ENCODE peak calls at places on chromosome 9, in ten cellular contexts. One of them, this sample, is unnamed.

GRCh38 chr9:135048758-135049284 is 38.6 kb upstream of the OLFM1 start:
- DNase-seq in endodermal cell: peak; percentile 15
- DNase-seq in GM23248: no peak
- DNase-seq in cardiac fibroblast: no peak
- DNase-seq in CD8-positive, alpha-beta T cell: no peak
- DNase-seq in astrocyte of the spinal cord: no peak
- DNase-seq in SJSA1: peak; percentile 12
- DNase-seq in mucosa of descending colon: peak; percentile 33
- DNase-seq in SK-N-SH: no peak
- DNase-seq in PC-3: no peak
- DNase-seq in this sample: no peak

GRCh38 chr9:76987594-76988200 is 31.8 kb upstream of the FOXB2 start:
- DNase-seq in GM23248: peak; percentile 65
- DNase-seq in cardiac fibroblast: peak; percentile 75
- DNase-seq in mucosa of descending colon: no peak
- DNase-seq in astrocyte of the spinal cord: peak; percentile 43
- DNase-seq in SJSA1: no peak
- DNase-seq in endodermal cell: peak; percentile 81
- DNase-seq in CD8-positive, alpha-beta T cell: no peak
- DNase-seq in SK-N-SH: no peak
- DNase-seq in PC-3: peak; percentile 69
- DNase-seq in this sample: peak; percentile 35

GRCh38 chr9:79574716-79575242 is 3.0 kb downstream of the TLE4 start:
- DNase-seq in SJSA1: no peak
- DNase-seq in SK-N-SH: no peak
- DNase-seq in GM23248: peak; percentile 65
- DNase-seq in PC-3: no peak
- DNase-seq in cardiac fibroblast: peak; percentile 42
- DNase-seq in astrocyte of the spinal cord: peak; percentile 46
- DNase-seq in CD8-positive, alpha-beta T cell: no peak
- DNase-seq in mucosa of descending colon: no peak
- DNase-seq in endodermal cell: no peak
- DNase-seq in this sample: peak; percentile 61

GRCh38 chr9:36572515-36573418 is at the start of gene MELK:
- DNase-seq in SK-N-SH: peak; percentile 99
- DNase-seq in SJSA1: peak; percentile 75
- DNase-seq in endodermal cell: peak; percentile 95
- DNase-seq in PC-3: peak; percentile 77
- DNase-seq in CD8-positive, alpha-beta T cell: peak; percentile 82
- DNase-seq in GM23248: peak; percentile 91
- DNase-seq in astrocyte of the spinal cord: peak; percentile 78
- DNase-seq in cardiac fibroblast: peak; percentile 78
- DNase-seq in mucosa of descending colon: peak; percentile 86
- DNase-seq in this sample: peak; percentile 77

GRCh38 chr9:104009853-104010252 is 84.3 kb upstream of the SMC2 start:
- DNase-seq in endodermal cell: no peak
- DNase-seq in SJSA1: no peak
- DNase-seq in PC-3: no peak
- DNase-seq in cardiac fibroblast: peak; percentile 44
- DNase-seq in astrocyte of the spinal cord: no peak
- DNase-seq in GM23248: no peak
- DNase-seq in mucosa of descending colon: no peak
- DNase-seq in CD8-positive, alpha-beta T cell: no peak
- DNase-seq in SK-N-SH: no peak
- DNase-seq in this sample: no peak

GRCh38 chr9:35436940-35437339 is 53.0 kb upstream of the RUSC2 start:
- DNase-seq in GM23248: no peak
- DNase-seq in SJSA1: no peak
- DNase-seq in CD8-positive, alpha-beta T cell: no peak
- DNase-seq in cardiac fibroblast: no peak
- DNase-seq in SK-N-SH: no peak
- DNase-seq in mucosa of descending colon: no peak
- DNase-seq in astrocyte of the spinal cord: no peak
- DNase-seq in endodermal cell: no peak
- DNase-seq in PC-3: no peak
- DNase-seq in this sample: no peak

GRCh38 chr9:17216011-17216410 is 81.2 kb downstream of the CNTLN start:
- DNase-seq in CD8-positive, alpha-beta T cell: no peak
- DNase-seq in SK-N-SH: no peak
- DNase-seq in astrocyte of the spinal cord: no peak
- DNase-seq in PC-3: peak; percentile 45
- DNase-seq in GM23248: peak; percentile 26
- DNase-seq in mucosa of descending colon: no peak
- DNase-seq in cardiac fibroblast: no peak
- DNase-seq in endodermal cell: no peak
- DNase-seq in SJSA1: no peak
- DNase-seq in this sample: peak; percentile 0

GRCh38 chr9:698276-698675 is 143.2 kb upstream of the DMRT1 start:
- DNase-seq in astrocyte of the spinal cord: peak; percentile 72
- DNase-seq in GM23248: peak; percentile 86
- DNase-seq in SK-N-SH: no peak
- DNase-seq in mucosa of descending colon: no peak
- DNase-seq in SJSA1: no peak
- DNase-seq in PC-3: peak; percentile 60
- DNase-seq in endodermal cell: no peak
- DNase-seq in cardiac fibroblast: peak; percentile 71
- DNase-seq in CD8-positive, alpha-beta T cell: no peak
- DNase-seq in this sample: peak; percentile 63

GRCh38 chr9:97956365-97956764 is 18.4 kb upstream of the HEMGN start:
- DNase-seq in SJSA1: no peak
- DNase-seq in astrocyte of the spinal cord: no peak
- DNase-seq in GM23248: no peak
- DNase-seq in CD8-positive, alpha-beta T cell: no peak
- DNase-seq in mucosa of descending colon: no peak
- DNase-seq in SK-N-SH: no peak
- DNase-seq in cardiac fibroblast: no peak
- DNase-seq in PC-3: no peak
- DNase-seq in endodermal cell: no peak
- DNase-seq in this sample: no peak

GRCh38 chr9:11349187-11349586 is 736.4 kb upstream of the PTPRD start:
- DNase-seq in CD8-positive, alpha-beta T cell: no peak
- DNase-seq in PC-3: no peak
- DNase-seq in SJSA1: no peak
- DNase-seq in endodermal cell: no peak
- DNase-seq in SK-N-SH: no peak
- DNase-seq in cardiac fibroblast: no peak
- DNase-seq in astrocyte of the spinal cord: no peak
- DNase-seq in GM23248: no peak
- DNase-seq in mucosa of descending colon: no peak
- DNase-seq in this sample: no peak

GRCh38 chr9:127796225-127796813 is 6.4 kb upstream of the FPGS start:
- DNase-seq in SK-N-SH: no peak
- DNase-seq in SJSA1: no peak
- DNase-seq in mucosa of descending colon: no peak
- DNase-seq in cardiac fibroblast: no peak
- DNase-seq in PC-3: peak; percentile 5
- DNase-seq in endodermal cell: no peak
- DNase-seq in astrocyte of the spinal cord: no peak
- DNase-seq in CD8-positive, alpha-beta T cell: no peak
- DNase-seq in GM23248: peak; percentile 52
- DNase-seq in this sample: peak; percentile 59

GRCh38 chr9:32069969-32070368 is 314.5 kb upstream of the ACO1 start:
- DNase-seq in SK-N-SH: no peak
- DNase-seq in CD8-positive, alpha-beta T cell: no peak
- DNase-seq in PC-3: no peak
- DNase-seq in endodermal cell: no peak
- DNase-seq in astrocyte of the spinal cord: no peak
- DNase-seq in SJSA1: no peak
- DNase-seq in cardiac fibroblast: no peak
- DNase-seq in mucosa of descending colon: peak; percentile 34
- DNase-seq in GM23248: no peak
- DNase-seq in this sample: no peak

GRCh38 chr9:35054871-35055644 is 17.4 kb downstream of the VCP start:
- DNase-seq in CD8-positive, alpha-beta T cell: no peak
- DNase-seq in astrocyte of the spinal cord: no peak
- DNase-seq in endodermal cell: no peak
- DNase-seq in cardiac fibroblast: no peak
- DNase-seq in SK-N-SH: no peak
- DNase-seq in GM23248: no peak
- DNase-seq in SJSA1: no peak
- DNase-seq in mucosa of descending colon: no peak
- DNase-seq in PC-3: no peak
- DNase-seq in this sample: no peak

GRCh38 chr9:109997682-109998081 is 210.3 kb downstream of the C9orf152 start:
- DNase-seq in SJSA1: no peak
- DNase-seq in SK-N-SH: no peak
- DNase-seq in mucosa of descending colon: no peak
- DNase-seq in PC-3: no peak
- DNase-seq in endodermal cell: no peak
- DNase-seq in cardiac fibroblast: no peak
- DNase-seq in CD8-positive, alpha-beta T cell: no peak
- DNase-seq in GM23248: no peak
- DNase-seq in astrocyte of the spinal cord: no peak
- DNase-seq in this sample: no peak

GRCh38 chr9:92654481-92655301 is 15.2 kb downstream of the IPPK start:
- DNase-seq in endodermal cell: no peak
- DNase-seq in mucosa of descending colon: no peak
- DNase-seq in GM23248: peak; percentile 79
- DNase-seq in PC-3: peak; percentile 22
- DNase-seq in astrocyte of the spinal cord: no peak
- DNase-seq in SJSA1: no peak
- DNase-seq in CD8-positive, alpha-beta T cell: no peak
- DNase-seq in SK-N-SH: no peak
- DNase-seq in cardiac fibroblast: no peak
- DNase-seq in this sample: no peak

GRCh38 chr9:114911167-114911821 is 19.1 kb downstream of the TNFSF8 start:
- DNase-seq in PC-3: peak; percentile 74
- DNase-seq in cardiac fibroblast: peak; percentile 70
- DNase-seq in endodermal cell: peak; percentile 64
- DNase-seq in GM23248: peak; percentile 69
- DNase-seq in mucosa of descending colon: no peak
- DNase-seq in SJSA1: no peak
- DNase-seq in CD8-positive, alpha-beta T cell: no peak
- DNase-seq in astrocyte of the spinal cord: peak; percentile 37
- DNase-seq in SK-N-SH: peak; percentile 57
- DNase-seq in this sample: peak; percentile 35

GRCh38 chr9:12972608-12973589 is 198.1 kb downstream of the LURAP1L start:
- DNase-seq in GM23248: peak; percentile 15
- DNase-seq in cardiac fibroblast: no peak
- DNase-seq in astrocyte of the spinal cord: peak; percentile 52
- DNase-seq in endodermal cell: no peak
- DNase-seq in PC-3: no peak
- DNase-seq in SJSA1: no peak
- DNase-seq in mucosa of descending colon: no peak
- DNase-seq in CD8-positive, alpha-beta T cell: no peak
- DNase-seq in SK-N-SH: no peak
- DNase-seq in this sample: no peak

GRCh38 chr9:73284386-73284785 is 132.7 kb downstream of the ANXA1 start:
- DNase-seq in SJSA1: no peak
- DNase-seq in astrocyte of the spinal cord: no peak
- DNase-seq in SK-N-SH: no peak
- DNase-seq in endodermal cell: no peak
- DNase-seq in CD8-positive, alpha-beta T cell: no peak
- DNase-seq in cardiac fibroblast: no peak
- DNase-seq in PC-3: no peak
- DNase-seq in GM23248: no peak
- DNase-seq in mucosa of descending colon: no peak
- DNase-seq in this sample: no peak

DNA sequence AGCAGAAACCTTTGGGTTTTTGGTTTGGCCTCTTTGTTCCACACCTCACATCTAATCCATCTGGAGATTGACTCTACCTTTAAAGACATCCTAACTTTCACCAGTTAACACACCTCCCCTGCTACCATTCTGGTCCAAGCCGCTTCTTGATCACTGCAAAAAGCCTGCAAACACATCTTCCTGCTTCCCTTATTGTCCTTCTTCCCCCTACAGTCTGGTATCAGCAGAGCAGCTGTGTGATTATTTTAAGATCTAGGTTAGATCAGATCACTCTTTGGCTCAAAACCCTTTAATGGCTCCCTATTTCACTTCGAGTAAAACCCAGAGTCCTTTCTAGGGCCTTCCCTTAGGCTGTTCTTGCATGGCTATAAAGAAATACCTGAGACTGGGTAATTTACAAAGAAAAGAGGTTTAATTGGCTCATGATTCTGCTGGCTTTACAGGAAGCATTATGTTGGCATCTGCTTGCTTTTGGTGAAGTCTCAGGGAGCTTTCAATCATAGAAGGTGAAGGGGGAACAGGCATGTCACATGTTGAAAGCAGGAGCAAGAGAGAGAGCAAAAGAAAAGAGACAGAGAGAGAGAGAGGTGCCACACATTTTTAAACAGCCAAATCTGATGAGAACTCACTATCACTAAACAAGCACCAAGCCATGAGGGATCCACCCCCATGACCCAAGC is 1.5 kb upstream of the TEX10 start:
- DNase-seq in SK-N-SH: no peak
- DNase-seq in SJSA1: no peak
- DNase-seq in endodermal cell: no peak
- DNase-seq in cardiac fibroblast: no peak
- DNase-seq in GM23248: peak; percentile 3
- DNase-seq in PC-3: no peak
- DNase-seq in astrocyte of the spinal cord: no peak
- DNase-seq in CD8-positive, alpha-beta T cell: no peak
- DNase-seq in mucosa of descending colon: no peak
- DNase-seq in this sample: peak; percentile 28
- H3K4me3 ChIP-seq in SK-N-SH: no peak overlapping the region
- H3K4me3 ChIP-seq in SJSA1: no peak overlapping the region
- H3K4me3 ChIP-seq in endodermal cell: peak overlapping the region; percentile 87
- H3K4me3 ChIP-seq in cardiac fibroblast: no peak overlapping the region
- H3K4me3 ChIP-seq in GM23248: no peak overlapping the region
- H3K4me3 ChIP-seq in PC-3: no peak overlapping the region
- H3K4me3 ChIP-seq in astrocyte of the spinal cord: no peak overlapping the region
- H3K4me3 ChIP-seq in CD8-positive, alpha-beta T cell: no peak overlapping the region
- H3K4me3 ChIP-seq in mucosa of descending colon: no peak overlapping the region
- H3K4me3 ChIP-seq in this sample: no peak overlapping the region

GRCh38 chr9:120735415-120736126 is 21.3 kb upstream of the MEGF9 start:
- DNase-seq in SK-N-SH: no peak
- DNase-seq in CD8-positive, alpha-beta T cell: no peak
- DNase-seq in SJSA1: no peak
- DNase-seq in mucosa of descending colon: no peak
- DNase-seq in GM23248: peak; percentile 63
- DNase-seq in cardiac fibroblast: peak; percentile 79
- DNase-seq in PC-3: no peak
- DNase-seq in endodermal cell: no peak
- DNase-seq in astrocyte of the spinal cord: no peak
- DNase-seq in this sample: peak; percentile 81
- H3K4me3 ChIP-seq in SK-N-SH: no peak overlapping the region
- H3K4me3 ChIP-seq in CD8-positive, alpha-beta T cell: no peak overlapping the region
- H3K4me3 ChIP-seq in SJSA1: no peak overlapping the region
- H3K4me3 ChIP-seq in mucosa of descending colon: no peak overlapping the region
- H3K4me3 ChIP-seq in GM23248: no peak overlapping the region
- H3K4me3 ChIP-seq in cardiac fibroblast: no peak overlapping the region
- H3K4me3 ChIP-seq in PC-3: no peak overlapping the region
- H3K4me3 ChIP-seq in endodermal cell: no peak overlapping the region
- H3K4me3 ChIP-seq in astrocyte of the spinal cord: no peak overlapping the region
- H3K4me3 ChIP-seq in this sample: no peak overlapping the region

GRCh38 chr9:129895376-129896268 is 60.4 kb downstream of the USP20 start:
- DNase-seq in SK-N-SH: no peak
- DNase-seq in CD8-positive, alpha-beta T cell: no peak
- DNase-seq in astrocyte of the spinal cord: no peak
- DNase-seq in PC-3: no peak
- DNase-seq in SJSA1: no peak
- DNase-seq in cardiac fibroblast: no peak
- DNase-seq in mucosa of descending colon: no peak
- DNase-seq in GM23248: no peak
- DNase-seq in endodermal cell: no peak
- DNase-seq in this sample: no peak
- H3K4me3 ChIP-seq in SK-N-SH: no peak overlapping the region
- H3K4me3 ChIP-seq in CD8-positive, alpha-beta T cell: no peak overlapping the region
- H3K4me3 ChIP-seq in astrocyte of the spinal cord: no peak overlapping the region
- H3K4me3 ChIP-seq in PC-3: no peak overlapping the region
- H3K4me3 ChIP-seq in SJSA1: no peak overlapping the region
- H3K4me3 ChIP-seq in cardiac fibroblast: no peak overlapping the region
- H3K4me3 ChIP-seq in mucosa of descending colon: no peak overlapping the region
- H3K4me3 ChIP-seq in GM23248: no peak overlapping the region
- H3K4me3 ChIP-seq in endodermal cell: no peak overlapping the region
- H3K4me3 ChIP-seq in this sample: no peak overlapping the region

GRCh38 chr9:14313378-14313940 is 482 bp downstream of the NFIB start:
- DNase-seq in PC-3: peak; percentile 26
- DNase-seq in SK-N-SH: no peak
- DNase-seq in mucosa of descending colon: peak; percentile 50
- DNase-seq in CD8-positive, alpha-beta T cell: no peak
- DNase-seq in endodermal cell: peak; percentile 84
- DNase-seq in astrocyte of the spinal cord: peak; percentile 61
- DNase-seq in SJSA1: no peak
- DNase-seq in GM23248: peak; percentile 61
- DNase-seq in cardiac fibroblast: peak; percentile 61
- DNase-seq in this sample: peak; percentile 12
- H3K4me3 ChIP-seq in PC-3: peak overlapping the region; percentile 93
- H3K4me3 ChIP-seq in SK-N-SH: peak overlapping the region; percentile 91
- H3K4me3 ChIP-seq in mucosa of descending colon: peak overlapping the region; percentile 25
- H3K4me3 ChIP-seq in CD8-positive, alpha-beta T cell: no peak overlapping the region
- H3K4me3 ChIP-seq in endodermal cell: peak overlapping the region; percentile 85
- H3K4me3 ChIP-seq in astrocyte of the spinal cord: peak overlapping the region; percentile 88
- H3K4me3 ChIP-seq in SJSA1: peak overlapping the region; percentile 59
- H3K4me3 ChIP-seq in GM23248: peak overlapping the region; percentile 98
- H3K4me3 ChIP-seq in cardiac fibroblast: peak overlapping the region; percentile 81
- H3K4me3 ChIP-seq in this sample: peak overlapping the region; percentile 72